ENCODE peak calls at places on chromosomes 6 and 20, in four cellular contexts. A, V, N and B are unnamed samples.

GRCh38 chr6:33828764-33829731 is 25.2 kb upstream of the MLN start:
- DNase-seq in A (no peak), N (no peak), V (peak; percentile 60), B (no peak)

GRCh38 chr20:6731951-6732580 is 35.4 kb upstream of the BMP2 start:
- DNase-seq in N (no peak), A (no peak), V (peak; percentile 84), B (no peak)

GRCh38 chr20:63270606-63271325 is 1.8 kb upstream of the ARFGAP1 start:
- DNase-seq in V (no peak), A (no peak), N (no peak), B (no peak)

GRCh38 chr6:15369838-15370237 is 124.0 kb downstream of the JARID2 start:
- DNase-seq in N (peak; percentile 16), A (no peak), V (no peak), B (no peak)

GRCh38 chr20:23232219-23232581 is 118.4 kb upstream of the NXT1 start:
- DNase-seq in N (no peak), V (no peak), A (no peak), B (no peak)

GRCh38 chr6:161139766-161140553 is 133.9 kb downstream of the AGPAT4 start:
- DNase-seq in V (peak; percentile 64), N (no peak), A (no peak), B (peak; percentile 15)

GRCh38 chr6:4510906-4511625 is 265.1 kb upstream of the CDYL start:
- DNase-seq in A (no peak), V (no peak), N (no peak), B (no peak)

GRCh38 chr6:143592335-143592734 is 80.8 kb upstream of the FUCA2 start:
- DNase-seq in V (no peak), A (no peak), N (no peak), B (no peak)

GRCh38 chr6:144007779-144008500 is at the start of gene PLAGL1:
- DNase-seq in V (peak; percentile 87), N (peak; percentile 80), A (no peak), B (peak; percentile 63)

GRCh38 chr6:15953152-15953880 is 175.6 kb upstream of the MYLIP start:
- DNase-seq in A (no peak), N (peak; percentile 59), V (no peak), B (peak; percentile 54)

GRCh38 chr6:149031545-149032317 is 284.9 kb downstream of the UST start:
- DNase-seq in V (no peak), N (peak; percentile 87), A (no peak), B (peak; percentile 67)

GRCh38 chr20:49668181-49668877 is 45.3 kb downstream of the B4GALT5 start:
- DNase-seq in A (no peak), N (no peak), V (peak; percentile 37), B (no peak)

GRCh38 chr6:122995930-122996796 is at the start of gene CLVS2:
- DNase-seq in V (peak; percentile 29), N (peak; percentile 29), A (no peak), B (peak; percentile 21)

GRCh38 chr20:19661717-19662637 is 96.1 kb upstream of the RIN2 start:
- DNase-seq in V (peak; percentile 56), A (peak; percentile 19), N (peak; percentile 83), B (peak; percentile 66)

GRCh38 chr6:46184114-46184513 is 13.3 kb upstream of the ENPP5 start:
- DNase-seq in V (no peak), N (peak; percentile 71), A (peak; percentile 21), B (peak; percentile 81)